ENCODE peak calls at places on chromosome 1, in eight cellular contexts. One of them, this sample, is unnamed.
A peak's percentile ranks its signal among the peaks of the same experiment; 100 is the strongest.

GRCh38 chr1:43541721-43542401 is 11.2 kb downstream of the PTPRF start:
- DNase-seq in pancreas: peak; percentile 93
- DNase-seq in Peyer's patch: no peak
- DNase-seq in left ventricle myocardium inferior: peak; percentile 75
- DNase-seq in MM.1S: no peak
- DNase-seq in upper lobe of right lung: peak; percentile 88
- DNase-seq in heart left ventricle: peak; percentile 74
- DNase-seq in mammary epithelial cell: peak; percentile 45
- DNase-seq in this sample: peak; percentile 76

GRCh38 chr1:223183268-223183862 is 40.3 kb upstream of the TLR5 start:
- DNase-seq in pancreas: no peak
- DNase-seq in Peyer's patch: no peak
- DNase-seq in left ventricle myocardium inferior: no peak
- DNase-seq in MM.1S: no peak
- DNase-seq in upper lobe of right lung: no peak
- DNase-seq in heart left ventricle: no peak
- DNase-seq in mammary epithelial cell: peak; percentile 49
- DNase-seq in this sample: no peak

GRCh38 chr1:93904228-93904627 is 5.0 kb downstream of the GCLM start:
- DNase-seq in pancreas: no peak
- DNase-seq in Peyer's patch: no peak
- DNase-seq in left ventricle myocardium inferior: no peak
- DNase-seq in MM.1S: peak; percentile 26
- DNase-seq in upper lobe of right lung: no peak
- DNase-seq in heart left ventricle: no peak
- DNase-seq in mammary epithelial cell: peak; percentile 2
- DNase-seq in this sample: no peak

GRCh38 chr1:58363639-58364038 is 182.9 kb downstream of the OMA1 start:
- DNase-seq in pancreas: no peak
- DNase-seq in Peyer's patch: no peak
- DNase-seq in left ventricle myocardium inferior: no peak
- DNase-seq in MM.1S: no peak
- DNase-seq in upper lobe of right lung: no peak
- DNase-seq in heart left ventricle: no peak
- DNase-seq in mammary epithelial cell: no peak
- DNase-seq in this sample: no peak

GRCh38 chr1:46724991-46725735 is 6.2 kb upstream of the EFCAB14 start:
- DNase-seq in pancreas: peak; percentile 60
- DNase-seq in Peyer's patch: peak; percentile 62
- DNase-seq in left ventricle myocardium inferior: peak; percentile 48
- DNase-seq in MM.1S: peak; percentile 75
- DNase-seq in upper lobe of right lung: no peak
- DNase-seq in heart left ventricle: peak; percentile 61
- DNase-seq in mammary epithelial cell: peak; percentile 58
- DNase-seq in this sample: peak; percentile 65

GRCh38 chr1:19053486-19053885 is 97.0 kb upstream of the IFFO2 start:
- DNase-seq in pancreas: no peak
- DNase-seq in Peyer's patch: no peak
- DNase-seq in left ventricle myocardium inferior: no peak
- DNase-seq in MM.1S: no peak
- DNase-seq in upper lobe of right lung: no peak
- DNase-seq in heart left ventricle: no peak
- DNase-seq in mammary epithelial cell: no peak
- DNase-seq in this sample: no peak

GRCh38 chr1:12191242-12192032 is 24.6 kb downstream of the TNFRSF1B start:
- DNase-seq in pancreas: no peak
- DNase-seq in Peyer's patch: no peak
- DNase-seq in left ventricle myocardium inferior: no peak
- DNase-seq in MM.1S: no peak
- DNase-seq in upper lobe of right lung: no peak
- DNase-seq in heart left ventricle: no peak
- DNase-seq in mammary epithelial cell: no peak
- DNase-seq in this sample: no peak

GRCh38 chr1:154760469-154760933 is 109.6 kb downstream of the KCNN3 start:
- DNase-seq in pancreas: peak; percentile 82
- DNase-seq in Peyer's patch: peak; percentile 74
- DNase-seq in left ventricle myocardium inferior: peak; percentile 60
- DNase-seq in MM.1S: no peak
- DNase-seq in upper lobe of right lung: peak; percentile 91
- DNase-seq in heart left ventricle: peak; percentile 43
- DNase-seq in mammary epithelial cell: peak; percentile 30
- DNase-seq in this sample: peak; percentile 62

GRCh38 chr1:155872527-155872926 is 13.2 kb downstream of the SYT11 start:
- DNase-seq in pancreas: no peak
- DNase-seq in Peyer's patch: no peak
- DNase-seq in left ventricle myocardium inferior: no peak
- DNase-seq in MM.1S: no peak
- DNase-seq in upper lobe of right lung: no peak
- DNase-seq in heart left ventricle: no peak
- DNase-seq in mammary epithelial cell: no peak
- DNase-seq in this sample: no peak

GRCh38 chr1:221712776-221713431 is 29.0 kb downstream of the DUSP10 start:
- DNase-seq in pancreas: no peak
- DNase-seq in Peyer's patch: peak; percentile 75
- DNase-seq in left ventricle myocardium inferior: no peak
- DNase-seq in MM.1S: no peak
- DNase-seq in upper lobe of right lung: no peak
- DNase-seq in heart left ventricle: no peak
- DNase-seq in mammary epithelial cell: no peak
- DNase-seq in this sample: no peak

GRCh38 chr1:244614113-244614836 is 38.7 kb upstream of the DESI2 start:
- DNase-seq in pancreas: no peak
- DNase-seq in Peyer's patch: no peak
- DNase-seq in left ventricle myocardium inferior: no peak
- DNase-seq in MM.1S: no peak
- DNase-seq in upper lobe of right lung: peak; percentile 78
- DNase-seq in heart left ventricle: no peak
- DNase-seq in mammary epithelial cell: no peak
- DNase-seq in this sample: no peak

GRCh38 chr1:24707659-24708058 is 37.6 kb upstream of the CLIC4 start:
- DNase-seq in pancreas: no peak
- DNase-seq in Peyer's patch: no peak
- DNase-seq in left ventricle myocardium inferior: no peak
- DNase-seq in MM.1S: no peak
- DNase-seq in upper lobe of right lung: no peak
- DNase-seq in heart left ventricle: no peak
- DNase-seq in mammary epithelial cell: peak; percentile 28
- DNase-seq in this sample: no peak

GRCh38 chr1:31977361-31978131 is 36.1 kb upstream of the KHDRBS1 start:
- DNase-seq in pancreas: no peak
- DNase-seq in Peyer's patch: no peak
- DNase-seq in left ventricle myocardium inferior: no peak
- DNase-seq in MM.1S: peak; percentile 55
- DNase-seq in upper lobe of right lung: no peak
- DNase-seq in heart left ventricle: no peak
- DNase-seq in mammary epithelial cell: peak; percentile 39
- DNase-seq in this sample: no peak

GRCh38 chr1:155695107-155695506 is 6.2 kb downstream of the DAP3 start:
- DNase-seq in pancreas: no peak
- DNase-seq in Peyer's patch: no peak
- DNase-seq in left ventricle myocardium inferior: no peak
- DNase-seq in MM.1S: peak; percentile 6
- DNase-seq in upper lobe of right lung: no peak
- DNase-seq in heart left ventricle: no peak
- DNase-seq in mammary epithelial cell: peak; percentile 19
- DNase-seq in this sample: no peak

GRCh38 chr1:27274204-27274603 is 39.8 kb downstream of the WDTC1 start:
- DNase-seq in pancreas: no peak
- DNase-seq in Peyer's patch: no peak
- DNase-seq in left ventricle myocardium inferior: no peak
- DNase-seq in MM.1S: no peak
- DNase-seq in upper lobe of right lung: no peak
- DNase-seq in heart left ventricle: no peak
- DNase-seq in mammary epithelial cell: no peak
- DNase-seq in this sample: no peak

GRCh38 chr1:218887141-218887925 is 286.3 kb upstream of the LYPLAL1 start:
- DNase-seq in pancreas: no peak
- DNase-seq in Peyer's patch: no peak
- DNase-seq in left ventricle myocardium inferior: no peak
- DNase-seq in MM.1S: no peak
- DNase-seq in upper lobe of right lung: no peak
- DNase-seq in heart left ventricle: no peak
- DNase-seq in mammary epithelial cell: peak; percentile 40
- DNase-seq in this sample: no peak

GRCh38 chr1:181425566-181425965 is 57.8 kb upstream of the CACNA1E start:
- DNase-seq in pancreas: no peak
- DNase-seq in Peyer's patch: no peak
- DNase-seq in left ventricle myocardium inferior: no peak
- DNase-seq in MM.1S: no peak
- DNase-seq in upper lobe of right lung: no peak
- DNase-seq in heart left ventricle: no peak
- DNase-seq in mammary epithelial cell: no peak
- DNase-seq in this sample: no peak

GRCh38 chr1:204858381-204858821 is 12.3 kb upstream of the NFASC start:
- DNase-seq in pancreas: no peak
- DNase-seq in Peyer's patch: no peak
- DNase-seq in left ventricle myocardium inferior: no peak
- DNase-seq in MM.1S: no peak
- DNase-seq in upper lobe of right lung: no peak
- DNase-seq in heart left ventricle: no peak
- DNase-seq in mammary epithelial cell: no peak
- DNase-seq in this sample: no peak

GRCh38 chr1:191648939-191649338 is 509.3 kb upstream of the RGS18 start:
- DNase-seq in pancreas: no peak
- DNase-seq in Peyer's patch: no peak
- DNase-seq in left ventricle myocardium inferior: no peak
- DNase-seq in MM.1S: no peak
- DNase-seq in upper lobe of right lung: no peak
- DNase-seq in heart left ventricle: no peak
- DNase-seq in mammary epithelial cell: no peak
- DNase-seq in this sample: no peak

DNA sequence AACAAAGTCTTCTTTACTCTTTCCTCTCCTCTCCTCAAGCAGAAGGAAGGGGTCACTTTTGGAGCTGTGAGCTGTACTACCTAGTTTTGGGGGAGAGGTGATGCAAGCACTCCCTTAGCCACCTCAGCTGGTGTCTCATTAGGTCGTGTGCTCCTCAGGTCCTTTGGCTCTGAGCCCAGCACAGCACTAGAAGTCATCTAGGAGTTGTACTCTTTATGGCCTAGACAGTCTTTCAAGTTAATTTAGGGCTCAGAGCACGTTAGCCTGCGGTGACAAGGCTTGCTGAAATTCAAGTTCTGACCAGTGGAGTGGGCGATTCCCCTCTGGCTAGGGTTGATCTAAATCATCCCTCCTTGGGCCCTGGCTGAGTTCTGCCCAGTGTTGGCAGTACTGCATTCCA is 48.0 kb upstream of the WDR26 start:
- DNase-seq in pancreas: no peak
- DNase-seq in Peyer's patch: no peak
- DNase-seq in left ventricle myocardium inferior: no peak
- DNase-seq in MM.1S: peak; percentile 4
- DNase-seq in upper lobe of right lung: no peak
- DNase-seq in heart left ventricle: no peak
- DNase-seq in mammary epithelial cell: peak; percentile 74
- DNase-seq in this sample: no peak
- H3K4me3 ChIP-seq in pancreas: no peak overlapping the region
- H3K4me3 ChIP-seq in Peyer's patch: no peak overlapping the region
- H3K4me3 ChIP-seq in left ventricle myocardium inferior: no peak overlapping the region
- H3K4me3 ChIP-seq in MM.1S: no peak overlapping the region
- H3K4me3 ChIP-seq in upper lobe of right lung: no peak overlapping the region
- H3K4me3 ChIP-seq in heart left ventricle: no peak overlapping the region
- H3K4me3 ChIP-seq in mammary epithelial cell: no peak overlapping the region
- H3K4me3 ChIP-seq in this sample: no peak overlapping the region

GRCh38 chr1:113859478-113860175 is 11.9 kb downstream of the PTPN22 start:
- DNase-seq in pancreas: no peak
- DNase-seq in Peyer's patch: no peak
- DNase-seq in left ventricle myocardium inferior: no peak
- DNase-seq in MM.1S: peak; percentile 46
- DNase-seq in upper lobe of right lung: no peak
- DNase-seq in heart left ventricle: no peak
- DNase-seq in mammary epithelial cell: no peak
- DNase-seq in this sample: no peak
- H3K27ac ChIP-seq in pancreas: no peak overlapping the region
- H3K27ac ChIP-seq in Peyer's patch: no peak overlapping the region
- H3K27ac ChIP-seq in left ventricle myocardium inferior: no peak overlapping the region
- H3K27ac ChIP-seq in MM.1S: peak overlapping the region; percentile 39
- H3K27ac ChIP-seq in upper lobe of right lung: no peak overlapping the region
- H3K27ac ChIP-seq in heart left ventricle: no peak overlapping the region
- H3K27ac ChIP-seq in mammary epithelial cell: no peak overlapping the region
- H3K27ac ChIP-seq in this sample: no peak overlapping the region

DNA sequence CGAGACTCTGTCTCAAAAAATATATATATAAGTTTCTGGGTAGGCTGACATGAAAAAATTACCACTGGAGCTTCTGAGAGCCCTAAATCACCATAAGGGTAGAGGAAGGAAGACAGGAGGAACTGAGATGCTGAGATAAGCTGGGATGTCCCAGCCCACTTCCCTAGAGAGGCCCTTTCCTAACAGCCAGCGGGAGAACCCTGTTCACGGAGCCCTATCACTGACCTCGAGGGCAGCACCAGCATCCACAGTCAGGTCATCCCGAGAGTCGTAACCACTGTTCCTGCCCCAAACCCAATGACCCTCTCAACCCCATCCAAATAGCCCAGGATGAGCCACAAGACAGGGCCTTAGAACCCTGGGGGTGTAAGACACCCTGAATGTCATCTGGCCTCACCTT is 77.5 kb downstream of the CD34 start:
- DNase-seq in pancreas: no peak
- DNase-seq in Peyer's patch: no peak
- DNase-seq in left ventricle myocardium inferior: no peak
- DNase-seq in MM.1S: no peak
- DNase-seq in upper lobe of right lung: no peak
- DNase-seq in heart left ventricle: no peak
- DNase-seq in mammary epithelial cell: no peak
- DNase-seq in this sample: no peak
- H3K4me1 ChIP-seq in pancreas: peaks cover 29% of the 10 kb centered on the region
- H3K4me1 ChIP-seq in Peyer's patch: peaks cover 6% of the 10 kb centered on the region
- H3K4me1 ChIP-seq in left ventricle myocardium inferior: peaks cover 100% of the 10 kb centered on the region
- H3K4me1 ChIP-seq in MM.1S: peaks cover 25% of the 10 kb centered on the region
- H3K4me1 ChIP-seq in upper lobe of right lung: peaks cover 60% of the 10 kb centered on the region
- H3K4me1 ChIP-seq in heart left ventricle: peaks cover 61% of the 10 kb centered on the region
- H3K4me1 ChIP-seq in mammary epithelial cell: peaks cover under 1% of the 10 kb centered on the region
- H3K4me1 ChIP-seq in this sample: peaks cover 17% of the 10 kb centered on the region

GRCh38 chr1:39896909-39897685 is 4.6 kb downstream of the MYCL start:
- DNase-seq in pancreas: no peak
- DNase-seq in Peyer's patch: no peak
- DNase-seq in left ventricle myocardium inferior: no peak
- DNase-seq in MM.1S: no peak
- DNase-seq in upper lobe of right lung: no peak
- DNase-seq in heart left ventricle: no peak
- DNase-seq in mammary epithelial cell: no peak
- DNase-seq in this sample: no peak

GRCh38 chr1:39898146-39898545 is 3.6 kb downstream of the MYCL start:
- DNase-seq in pancreas: no peak
- DNase-seq in Peyer's patch: no peak
- DNase-seq in left ventricle myocardium inferior: no peak
- DNase-seq in MM.1S: no peak
- DNase-seq in upper lobe of right lung: no peak
- DNase-seq in heart left ventricle: no peak
- DNase-seq in mammary epithelial cell: no peak
- DNase-seq in this sample: no peak

GRCh38 chr1:39892611-39893595 is 8.8 kb downstream of the MYCL start:
- DNase-seq in pancreas: no peak
- DNase-seq in Peyer's patch: no peak
- DNase-seq in left ventricle myocardium inferior: no peak
- DNase-seq in MM.1S: no peak
- DNase-seq in upper lobe of right lung: no peak
- DNase-seq in heart left ventricle: no peak
- DNase-seq in mammary epithelial cell: peak; percentile 64
- DNase-seq in this sample: no peak

GRCh38 chr1:39895096-39895495 is 6.6 kb downstream of the MYCL start:
- DNase-seq in pancreas: no peak
- DNase-seq in Peyer's patch: no peak
- DNase-seq in left ventricle myocardium inferior: no peak
- DNase-seq in MM.1S: no peak
- DNase-seq in upper lobe of right lung: no peak
- DNase-seq in heart left ventricle: no peak
- DNase-seq in mammary epithelial cell: peak; percentile 58
- DNase-seq in this sample: no peak

GRCh38 chr1:39895731-39896480 is 5.8 kb downstream of the MYCL start:
- DNase-seq in pancreas: no peak
- DNase-seq in Peyer's patch: no peak
- DNase-seq in left ventricle myocardium inferior: no peak
- DNase-seq in MM.1S: no peak
- DNase-seq in upper lobe of right lung: no peak
- DNase-seq in heart left ventricle: no peak
- DNase-seq in mammary epithelial cell: no peak
- DNase-seq in this sample: no peak
- H3K4me3 ChIP-seq in pancreas: no peak overlapping the region
- H3K4me3 ChIP-seq in Peyer's patch: no peak overlapping the region
- H3K4me3 ChIP-seq in left ventricle myocardium inferior: no peak overlapping the region
- H3K4me3 ChIP-seq in MM.1S: no peak overlapping the region
- H3K4me3 ChIP-seq in upper lobe of right lung: no peak overlapping the region
- H3K4me3 ChIP-seq in heart left ventricle: no peak overlapping the region
- H3K4me3 ChIP-seq in mammary epithelial cell: no peak overlapping the region
- H3K4me3 ChIP-seq in this sample: no peak overlapping the region

This sample was measured in uterus.